ENCODE peak calls at places on chromosomes 3 and 15, in four cellular contexts. C is SK-N-SH, L is heart left ventricle, D is GM12865. W is an unnamed sample.

GRCh38 chr3:188211476-188211875 is 57.5 kb downstream of the LPP start:
- DNase-seq in C (no peak), L (no peak), D (no peak), W (no peak)

GRCh38 chr15:64067564-64068030 is 21.3 kb upstream of the DAPK2 start:
- DNase-seq in C (peak), L (peak), D (peak), W (peak)

GRCh38 chr3:189267981-189268613 is 96.3 kb downstream of the TPRG1 start:
- DNase-seq in C (no peak), L (no peak), D (no peak), W (no peak)

GRCh38 chr15:25661898-25662297 is 201.2 kb downstream of the ATP10A start:
- DNase-seq in C (no peak), L (no peak), D (no peak), W (no peak)

GRCh38 chr3:97257942-97258341 is 443.5 kb downstream of the EPHA6 start:
- DNase-seq in C (no peak), L (no peak), D (no peak), W (no peak)

GRCh38 chr3:117666316-117666715 is 956.7 kb downstream of the TUSC7 start:
- DNase-seq in C (no peak), L (no peak), D (no peak), W (no peak)

GRCh38 chr3:21920431-21920830 is 169.4 kb upstream of the ZNF385D start:
- DNase-seq in C (no peak), L (no peak), D (no peak), W (no peak)

GRCh38 chr3:34013818-34014576 is 215.6 kb downstream of the PDCD6IP start:
- DNase-seq in C (no peak), L (no peak), D (no peak), W (no peak)

GRCh38 chr15:64842986-64843561 is 1.4 kb downstream of the PLEKHO2 start:
- DNase-seq in C (peak), L (peak), D (peak), W (no peak)

GRCh38 chr3:119731545-119732343 is 28.9 kb downstream of the CFAP91 start:
- DNase-seq in C (no peak), L (no peak), D (no peak), W (no peak)

GRCh38 chr3:190281308-190282051 is 40.8 kb downstream of the CLDN1 start:
- DNase-seq in C (no peak), L (no peak), D (no peak), W (no peak)

GRCh38 chr15:87038404-87038803 is 958.7 kb downstream of the AGBL1 start:
- DNase-seq in C (no peak), L (no peak), D (no peak), W (no peak)

GRCh38 chr15:73844356-73844755 is 29.0 kb upstream of the TBC1D21 start:
- DNase-seq in C (no peak), L (no peak), D (no peak), W (no peak)

GRCh38 chr3:53844262-53845102 is 1.7 kb downstream of the CHDH start:
- DNase-seq in C (no peak), L (no peak), D (peak), W (no peak)

GRCh38 chr3:179027326-179027900 is 44.2 kb downstream of the ZMAT3 start:
- DNase-seq in C (no peak), L (no peak), D (no peak), W (peak)

GRCh38 chr15:68316061-68316804 is 38.7 kb downstream of the FEM1B start:
- DNase-seq in C (no peak), L (no peak), D (peak), W (no peak)

GRCh38 chr3:139552632-139553335 is 13.2 kb upstream of the RBP1 start:
- DNase-seq in C (no peak), L (no peak), D (no peak), W (no peak)

GRCh38 chr3:184320099-184320445 is 5.7 kb downstream of the EIF4G1 start:
- DNase-seq in C (peak), L (peak), D (no peak), W (no peak)
- H3K4me3 ChIP-seq in C (no peak), L (peak), D (no peak), W (no peak)

DNA sequence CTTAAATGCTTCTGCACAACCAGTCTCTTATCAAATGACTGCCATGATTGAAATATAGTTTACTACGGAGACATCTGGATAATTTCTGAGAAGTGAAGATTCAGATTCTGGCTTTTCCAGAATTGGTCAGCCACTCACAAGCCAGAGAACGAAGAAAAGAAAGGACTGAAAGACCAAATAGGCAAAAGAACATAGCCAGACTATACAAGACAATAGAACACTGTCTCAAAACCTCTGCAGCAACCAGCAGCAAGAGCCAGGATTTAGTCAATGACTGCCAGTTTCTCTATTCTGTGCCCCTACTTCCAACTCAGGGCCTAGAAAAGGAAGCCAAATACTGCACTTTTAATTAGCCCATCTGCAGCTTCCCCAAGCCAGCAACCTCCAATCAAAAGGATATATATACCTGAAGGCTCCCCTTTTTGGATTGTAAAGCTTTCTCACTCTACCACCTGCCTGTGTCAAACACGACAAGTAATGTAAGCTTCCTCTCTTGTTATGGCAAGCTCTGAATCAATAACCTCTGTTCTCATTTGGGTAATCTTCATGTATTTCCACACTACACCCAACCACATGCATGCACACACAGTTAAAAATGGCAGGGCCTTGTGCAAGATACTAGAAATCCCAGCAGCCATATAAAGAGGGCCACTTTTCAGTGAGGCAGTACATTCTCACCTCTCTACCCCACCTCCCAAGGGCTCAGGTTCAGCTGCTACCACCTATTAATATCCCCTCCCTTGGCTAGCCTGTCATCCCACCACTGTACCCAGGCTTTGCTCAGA is 97.1 kb downstream of the ERC2 start:
- DNase-seq in C (no peak), L (no peak), D (no peak), W (no peak)
- H3K4me3 ChIP-seq in C (no peak), L (no peak), D (no peak), W (no peak)

GRCh38 chr15:94877833-94878232 is 646.5 kb downstream of the MCTP2 start:
- DNase-seq in C (no peak), L (no peak), D (no peak), W (no peak)
- H3K4me3 ChIP-seq in C (no peak), L (no peak), D (no peak), W (no peak)

GRCh38 chr3:106206613-106207012 is 337.8 kb upstream of the CBLB start:
- DNase-seq in C (no peak), L (no peak), D (no peak), W (no peak)
- H3K4me3 ChIP-seq in C (no peak), L (peak), D (no peak), W (no peak)

DNA sequence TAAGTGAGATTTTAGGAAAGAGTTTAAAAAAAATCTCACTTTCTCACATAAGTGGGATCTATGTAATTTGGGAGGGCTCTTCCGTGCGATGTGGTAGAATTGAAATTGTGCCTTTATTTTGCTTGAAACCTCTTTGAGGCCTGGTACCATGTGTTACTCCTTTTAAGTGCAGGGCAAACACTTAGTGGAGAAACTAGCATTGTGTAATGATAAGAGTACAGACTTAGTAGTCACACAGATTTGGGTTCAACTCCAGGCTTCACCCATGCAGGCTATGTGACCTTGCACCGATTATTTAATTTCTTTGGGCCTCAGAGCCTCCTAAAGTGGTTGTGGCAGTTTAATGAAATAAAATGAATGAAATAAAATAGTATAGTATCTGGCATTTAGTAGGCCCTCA is 2.4 kb downstream of the PSMA4 start:
- DNase-seq in C (no peak), L (no peak), D (no peak), W (no peak)
- H3K4me3 ChIP-seq in C (no peak), L (no peak), D (no peak), W (no peak)

W was measured in Jurkat, Clone E6-1.